ENCODE peak calls at places on chromosomes 12 and 14, in nine cellular contexts. One of them, this sample, is unnamed.

GRCh38 chr12:116183741-116184141 is 93.8 kb downstream of the MED13L start:
- DNase-seq in right atrium auricular region: no peak
- DNase-seq in tibial artery: no peak
- DNase-seq in kidney: no peak
- DNase-seq in GM13977: no peak
- DNase-seq in A549: no peak
- DNase-seq in BJ: no peak
- DNase-seq in suprapubic skin: no peak
- DNase-seq in adrenal gland: no peak
- DNase-seq in this sample: no peak

GRCh38 chr12:26744697-26745440 is 88.1 kb downstream of the ITPR2 start:
- DNase-seq in right atrium auricular region: no peak
- DNase-seq in tibial artery: no peak
- DNase-seq in kidney: no peak
- DNase-seq in GM13977: no peak
- DNase-seq in A549: no peak
- DNase-seq in BJ: no peak
- DNase-seq in suprapubic skin: no peak
- DNase-seq in adrenal gland: no peak
- DNase-seq in this sample: no peak

GRCh38 chr14:65333926-65334687 is 78.4 kb upstream of the FUT8 start:
- DNase-seq in right atrium auricular region: no peak
- DNase-seq in tibial artery: no peak
- DNase-seq in kidney: no peak
- DNase-seq in GM13977: no peak
- DNase-seq in A549: no peak
- DNase-seq in BJ: peak
- DNase-seq in suprapubic skin: no peak
- DNase-seq in adrenal gland: no peak
- DNase-seq in this sample: no peak

GRCh38 chr12:116620085-116620734 is 61.0 kb downstream of the MAP1LC3B2 start:
- DNase-seq in right atrium auricular region: no peak
- DNase-seq in tibial artery: no peak
- DNase-seq in kidney: no peak
- DNase-seq in GM13977: no peak
- DNase-seq in A549: no peak
- DNase-seq in BJ: no peak
- DNase-seq in suprapubic skin: no peak
- DNase-seq in adrenal gland: no peak
- DNase-seq in this sample: no peak

GRCh38 chr12:12379831-12380730 is 23.2 kb downstream of the BORCS5 start:
- DNase-seq in right atrium auricular region: no peak
- DNase-seq in tibial artery: no peak
- DNase-seq in kidney: no peak
- DNase-seq in GM13977: peak
- DNase-seq in A549: no peak
- DNase-seq in BJ: no peak
- DNase-seq in suprapubic skin: no peak
- DNase-seq in adrenal gland: no peak
- DNase-seq in this sample: no peak

GRCh38 chr12:52391618-52392002 is 6.2 kb upstream of the KRT84 start:
- DNase-seq in right atrium auricular region: no peak
- DNase-seq in tibial artery: peak
- DNase-seq in kidney: peak
- DNase-seq in GM13977: no peak
- DNase-seq in A549: no peak
- DNase-seq in BJ: no peak
- DNase-seq in suprapubic skin: no peak
- DNase-seq in adrenal gland: peak
- DNase-seq in this sample: no peak

GRCh38 chr14:76138758-76139723 is 12.7 kb upstream of the GPATCH2L start:
- DNase-seq in right atrium auricular region: no peak
- DNase-seq in tibial artery: no peak
- DNase-seq in kidney: no peak
- DNase-seq in GM13977: no peak
- DNase-seq in A549: no peak
- DNase-seq in BJ: no peak
- DNase-seq in suprapubic skin: no peak
- DNase-seq in adrenal gland: no peak
- DNase-seq in this sample: no peak

GRCh38 chr12:68013181-68013580 is 23.9 kb downstream of the IFNG-AS1 start:
- DNase-seq in right atrium auricular region: no peak
- DNase-seq in tibial artery: no peak
- DNase-seq in kidney: no peak
- DNase-seq in GM13977: no peak
- DNase-seq in A549: no peak
- DNase-seq in BJ: no peak
- DNase-seq in suprapubic skin: no peak
- DNase-seq in adrenal gland: no peak
- DNase-seq in this sample: no peak

DNA sequence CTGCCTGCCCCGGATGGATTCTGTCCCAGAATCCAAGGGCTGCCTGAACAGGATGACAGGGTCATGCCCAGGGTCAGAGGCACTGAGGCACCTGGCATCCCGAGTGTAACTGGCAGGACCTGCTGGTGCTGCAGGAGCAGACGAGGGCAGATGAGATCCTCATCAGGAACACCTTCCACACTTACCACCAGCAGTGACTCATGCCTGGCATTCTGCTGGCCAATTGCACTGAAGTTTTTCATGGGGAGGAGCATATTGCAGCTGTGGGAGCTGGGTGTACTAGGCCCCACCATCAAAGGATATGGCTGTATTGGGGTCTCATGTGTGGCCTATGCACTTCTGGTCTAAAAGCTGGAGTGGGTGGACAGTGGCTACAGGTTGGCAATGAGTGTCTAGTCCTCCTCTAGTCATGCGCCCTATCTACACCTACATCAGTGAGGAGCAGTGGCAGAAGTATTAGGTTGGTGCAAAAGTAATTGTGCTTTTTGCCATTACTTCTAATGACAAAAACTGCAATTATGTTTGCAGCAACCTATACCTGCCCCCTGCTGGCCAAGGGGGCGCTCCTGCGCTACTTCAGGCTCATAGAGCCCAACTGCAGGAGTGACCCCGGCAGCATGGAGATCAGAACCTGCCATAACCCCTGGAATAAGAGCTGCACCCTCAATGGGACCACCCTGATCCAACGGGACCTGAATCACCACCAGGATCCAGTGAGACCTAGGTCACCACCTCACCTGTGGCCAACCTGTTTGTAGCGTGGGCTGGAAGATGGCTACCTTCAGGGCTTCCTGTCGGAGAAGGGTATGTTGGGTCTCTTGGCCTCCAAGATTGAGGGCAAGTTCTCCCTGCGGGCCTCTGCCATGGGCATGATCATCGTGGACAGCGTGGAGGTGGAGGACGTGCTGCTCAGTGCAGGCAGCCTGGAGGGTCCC is 8.0 kb upstream of the C12orf42 start:
- DNase-seq in right atrium auricular region: no peak
- DNase-seq in tibial artery: no peak
- DNase-seq in kidney: no peak
- DNase-seq in GM13977: no peak
- DNase-seq in A549: no peak
- DNase-seq in BJ: no peak
- DNase-seq in suprapubic skin: no peak
- DNase-seq in adrenal gland: no peak
- DNase-seq in this sample: no peak
- TF ChIP-seq CTCF in right atrium auricular region: peak
- TF ChIP-seq CTCF in tibial artery: no peak
- TF ChIP-seq CTCF in kidney: peak
- TF ChIP-seq CTCF in GM13977: peak
- TF ChIP-seq CTCF in A549: peak
- TF ChIP-seq CTCF in BJ: no peak
- TF ChIP-seq CTCF in suprapubic skin: no peak
- TF ChIP-seq CTCF in adrenal gland: peak
- TF ChIP-seq CTCF in this sample: peak

GRCh38 chr14:92605274-92605940 is 91.8 kb downstream of the RIN3 start:
- DNase-seq in right atrium auricular region: no peak
- DNase-seq in tibial artery: no peak
- DNase-seq in kidney: no peak
- DNase-seq in GM13977: no peak
- DNase-seq in A549: no peak
- DNase-seq in BJ: no peak
- DNase-seq in suprapubic skin: no peak
- DNase-seq in adrenal gland: no peak
- DNase-seq in this sample: no peak

GRCh38 chr14:92601757-92602417 is 88.3 kb downstream of the RIN3 start:
- DNase-seq in right atrium auricular region: no peak
- DNase-seq in tibial artery: peak
- DNase-seq in kidney: no peak
- DNase-seq in GM13977: no peak
- DNase-seq in A549: no peak
- DNase-seq in BJ: no peak
- DNase-seq in suprapubic skin: no peak
- DNase-seq in adrenal gland: peak
- DNase-seq in this sample: no peak

GRCh38 chr14:92600318-92601053 is 86.9 kb downstream of the RIN3 start:
- DNase-seq in right atrium auricular region: no peak
- DNase-seq in tibial artery: no peak
- DNase-seq in kidney: no peak
- DNase-seq in GM13977: no peak
- DNase-seq in A549: peak
- DNase-seq in BJ: peak
- DNase-seq in suprapubic skin: no peak
- DNase-seq in adrenal gland: no peak
- DNase-seq in this sample: no peak

GRCh38 chr14:92601131-92601710 is 87.6 kb downstream of the RIN3 start:
- DNase-seq in right atrium auricular region: no peak
- DNase-seq in tibial artery: no peak
- DNase-seq in kidney: no peak
- DNase-seq in GM13977: no peak
- DNase-seq in A549: no peak
- DNase-seq in BJ: no peak
- DNase-seq in suprapubic skin: no peak
- DNase-seq in adrenal gland: no peak
- DNase-seq in this sample: no peak

DNA sequence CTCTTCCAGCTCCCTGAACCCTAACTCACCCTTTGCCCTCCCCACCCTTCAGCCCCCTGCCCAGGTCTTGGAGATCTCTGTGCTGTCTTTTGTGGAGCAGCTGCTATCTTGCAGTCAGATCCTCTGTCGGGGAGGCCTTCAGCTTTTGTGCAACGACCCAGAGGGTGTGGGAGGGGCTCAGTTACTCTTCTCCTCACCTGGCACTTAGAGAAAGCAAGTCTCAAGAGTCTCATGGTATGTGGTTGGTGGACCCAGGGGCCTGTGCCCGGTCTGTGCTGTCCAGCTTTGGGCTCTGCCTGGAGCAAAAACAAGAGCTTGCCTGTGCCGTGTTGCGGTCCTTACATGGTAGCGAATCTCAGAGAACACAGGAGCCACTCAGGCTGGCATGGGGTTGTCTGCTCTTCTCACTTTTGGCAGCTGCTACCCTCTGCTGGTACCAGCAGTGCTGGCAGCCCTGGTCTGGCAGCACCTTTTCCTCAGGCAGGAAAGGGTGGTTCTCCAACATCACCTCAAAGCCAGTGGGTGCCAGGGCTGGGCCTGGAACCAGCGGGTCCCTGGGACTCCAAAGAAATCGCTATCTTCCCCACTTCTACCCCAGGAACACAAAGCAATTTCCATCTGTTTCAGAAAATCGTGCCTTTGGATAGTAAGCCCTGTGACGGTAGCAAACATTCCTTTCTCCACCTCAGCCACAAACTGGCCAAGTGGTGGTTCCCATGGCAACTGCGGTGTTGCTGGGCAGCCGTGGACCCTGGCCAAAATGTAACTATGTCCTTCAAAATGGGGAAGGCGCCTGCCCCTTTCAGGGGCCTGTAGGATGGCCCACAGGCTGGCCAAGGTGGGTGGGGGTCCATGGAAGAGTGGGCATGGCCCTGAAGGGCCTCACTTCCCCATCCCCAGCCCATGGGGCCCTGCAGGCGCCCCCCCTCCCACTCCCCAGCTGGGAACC is 90.0 kb downstream of the RIN3 start:
- DNase-seq in right atrium auricular region: no peak
- DNase-seq in tibial artery: peak
- DNase-seq in kidney: no peak
- DNase-seq in GM13977: no peak
- DNase-seq in A549: no peak
- DNase-seq in BJ: no peak
- DNase-seq in suprapubic skin: no peak
- DNase-seq in adrenal gland: peak
- DNase-seq in this sample: no peak
- TF ChIP-seq CTCF in right atrium auricular region: peak
- TF ChIP-seq CTCF in tibial artery: peak
- TF ChIP-seq CTCF in kidney: no peak
- TF ChIP-seq CTCF in GM13977: peak
- TF ChIP-seq CTCF in A549: peak
- TF ChIP-seq CTCF in BJ: peak
- TF ChIP-seq CTCF in suprapubic skin: no peak
- TF ChIP-seq CTCF in adrenal gland: peak
- TF ChIP-seq CTCF in this sample: peak

GRCh38 chr14:54722791-54723432 is 156.0 kb downstream of the SAMD4A start:
- DNase-seq in right atrium auricular region: no peak
- DNase-seq in tibial artery: no peak
- DNase-seq in kidney: no peak
- DNase-seq in GM13977: peak
- DNase-seq in A549: peak
- DNase-seq in BJ: no peak
- DNase-seq in suprapubic skin: no peak
- DNase-seq in adrenal gland: no peak
- DNase-seq in this sample: no peak
- TF ChIP-seq CTCF in right atrium auricular region: peak
- TF ChIP-seq CTCF in tibial artery: peak
- TF ChIP-seq CTCF in kidney: peak
- TF ChIP-seq CTCF in GM13977: peak
- TF ChIP-seq CTCF in A549: peak
- TF ChIP-seq CTCF in BJ: peak
- TF ChIP-seq CTCF in suprapubic skin: no peak
- TF ChIP-seq CTCF in adrenal gland: no peak
- TF ChIP-seq CTCF in this sample: peak

GRCh38 chr12:123449103-123449736 is 8.7 kb upstream of the SNRNP35 start:
- DNase-seq in right atrium auricular region: no peak
- DNase-seq in tibial artery: no peak
- DNase-seq in kidney: no peak
- DNase-seq in GM13977: no peak
- DNase-seq in A549: no peak
- DNase-seq in BJ: no peak
- DNase-seq in suprapubic skin: no peak
- DNase-seq in adrenal gland: no peak
- DNase-seq in this sample: no peak

GRCh38 chr12:123441523-123442164 is 5.2 kb upstream of the RILPL2 start:
- DNase-seq in right atrium auricular region: no peak
- DNase-seq in tibial artery: no peak
- DNase-seq in kidney: no peak
- DNase-seq in GM13977: peak
- DNase-seq in A549: no peak
- DNase-seq in BJ: no peak
- DNase-seq in suprapubic skin: no peak
- DNase-seq in adrenal gland: no peak
- DNase-seq in this sample: no peak

GRCh38 chr12:123445388-123446344 is 9.2 kb upstream of the RILPL2 start:
- DNase-seq in right atrium auricular region: peak
- DNase-seq in tibial artery: peak
- DNase-seq in kidney: no peak
- DNase-seq in GM13977: no peak
- DNase-seq in A549: no peak
- DNase-seq in BJ: peak
- DNase-seq in suprapubic skin: no peak
- DNase-seq in adrenal gland: no peak
- DNase-seq in this sample: no peak

GRCh38 chr12:123442774-123443173 is 6.3 kb upstream of the RILPL2 start:
- DNase-seq in right atrium auricular region: no peak
- DNase-seq in tibial artery: no peak
- DNase-seq in kidney: no peak
- DNase-seq in GM13977: no peak
- DNase-seq in A549: no peak
- DNase-seq in BJ: no peak
- DNase-seq in suprapubic skin: no peak
- DNase-seq in adrenal gland: no peak
- DNase-seq in this sample: no peak

GRCh38 chr12:123444396-123445026 is 8.0 kb upstream of the RILPL2 start:
- DNase-seq in right atrium auricular region: no peak
- DNase-seq in tibial artery: no peak
- DNase-seq in kidney: no peak
- DNase-seq in GM13977: no peak
- DNase-seq in A549: no peak
- DNase-seq in BJ: no peak
- DNase-seq in suprapubic skin: no peak
- DNase-seq in adrenal gland: no peak
- DNase-seq in this sample: no peak
- TF ChIP-seq CTCF in right atrium auricular region: no peak
- TF ChIP-seq CTCF in tibial artery: no peak
- TF ChIP-seq CTCF in kidney: no peak
- TF ChIP-seq CTCF in GM13977: no peak
- TF ChIP-seq CTCF in A549: no peak
- TF ChIP-seq CTCF in BJ: no peak
- TF ChIP-seq CTCF in suprapubic skin: no peak
- TF ChIP-seq CTCF in adrenal gland: no peak
- TF ChIP-seq CTCF in this sample: no peak